ENCODE peak calls at places on chromosomes 5 and 9, in seven cellular contexts. One of them, this sample, is unnamed.
A peak's percentile ranks its signal among the peaks of the same experiment; 100 is the strongest.

GRCh38 chr5:76081811-76082783 is 1.1 kb upstream of the SV2C start:
- DNase-seq in choroid plexus epithelial cell: no peak
- DNase-seq in A549: no peak
- DNase-seq in natural killer cell treated with Interleukin-12 subunit alpha and Interleukin-12 subunit beta and Interleukin-15 and Interleukin-18, amount 100 ng/mL, for 72 hours: no peak
- DNase-seq in amygdala: no peak
- DNase-seq in HCEC 1CT: no peak
- DNase-seq in stimulated activated CD8-positive, alpha-beta memory T cell treated with anti-CD3 and anti-CD28 coated beads, Interleukin-4, amount 100 ng/mL, for 24 hours: no peak
- DNase-seq in this sample: no peak

GRCh38 chr5:15383469-15383868 is 116.5 kb upstream of the FBXL7 start:
- DNase-seq in stimulated activated CD8-positive, alpha-beta memory T cell treated with anti-CD3 and anti-CD28 coated beads, Interleukin-4, amount 100 ng/mL, for 24 hours: no peak
- DNase-seq in A549: peak; percentile 23
- DNase-seq in choroid plexus epithelial cell: peak; percentile 60
- DNase-seq in natural killer cell treated with Interleukin-12 subunit alpha and Interleukin-12 subunit beta and Interleukin-15 and Interleukin-18, amount 100 ng/mL, for 72 hours: no peak
- DNase-seq in HCEC 1CT: peak; percentile 26
- DNase-seq in amygdala: no peak
- DNase-seq in this sample: no peak

GRCh38 chr9:109109962-109110325 is 9.8 kb downstream of the TMEM245 start:
- DNase-seq in natural killer cell treated with Interleukin-12 subunit alpha and Interleukin-12 subunit beta and Interleukin-15 and Interleukin-18, amount 100 ng/mL, for 72 hours: no peak
- DNase-seq in choroid plexus epithelial cell: peak; percentile 66
- DNase-seq in amygdala: no peak
- DNase-seq in A549: no peak
- DNase-seq in HCEC 1CT: no peak
- DNase-seq in stimulated activated CD8-positive, alpha-beta memory T cell treated with anti-CD3 and anti-CD28 coated beads, Interleukin-4, amount 100 ng/mL, for 24 hours: no peak
- DNase-seq in this sample: no peak

GRCh38 chr5:43042176-43042625 is 2.1 kb upstream of the ANXA2R start:
- DNase-seq in choroid plexus epithelial cell: peak; percentile 74
- DNase-seq in amygdala: peak; percentile 73
- DNase-seq in HCEC 1CT: peak; percentile 72
- DNase-seq in natural killer cell treated with Interleukin-12 subunit alpha and Interleukin-12 subunit beta and Interleukin-15 and Interleukin-18, amount 100 ng/mL, for 72 hours: peak; percentile 92
- DNase-seq in A549: peak; percentile 82
- DNase-seq in stimulated activated CD8-positive, alpha-beta memory T cell treated with anti-CD3 and anti-CD28 coated beads, Interleukin-4, amount 100 ng/mL, for 24 hours: peak; percentile 68
- DNase-seq in this sample: peak; percentile 42

GRCh38 chr9:127361561-127361960 is 35.4 kb upstream of the SLC2A8 start:
- DNase-seq in choroid plexus epithelial cell: no peak
- DNase-seq in natural killer cell treated with Interleukin-12 subunit alpha and Interleukin-12 subunit beta and Interleukin-15 and Interleukin-18, amount 100 ng/mL, for 72 hours: no peak
- DNase-seq in stimulated activated CD8-positive, alpha-beta memory T cell treated with anti-CD3 and anti-CD28 coated beads, Interleukin-4, amount 100 ng/mL, for 24 hours: no peak
- DNase-seq in A549: no peak
- DNase-seq in HCEC 1CT: no peak
- DNase-seq in amygdala: no peak
- DNase-seq in this sample: no peak

GRCh38 chr5:96978812-96979449 is 43.1 kb downstream of the LNPEP start:
- DNase-seq in stimulated activated CD8-positive, alpha-beta memory T cell treated with anti-CD3 and anti-CD28 coated beads, Interleukin-4, amount 100 ng/mL, for 24 hours: no peak
- DNase-seq in natural killer cell treated with Interleukin-12 subunit alpha and Interleukin-12 subunit beta and Interleukin-15 and Interleukin-18, amount 100 ng/mL, for 72 hours: no peak
- DNase-seq in amygdala: no peak
- DNase-seq in choroid plexus epithelial cell: peak; percentile 75
- DNase-seq in HCEC 1CT: peak; percentile 73
- DNase-seq in A549: no peak
- DNase-seq in this sample: no peak

GRCh38 chr9:130264414-130265350 is 878 bp upstream of the HMCN2 start:
- DNase-seq in natural killer cell treated with Interleukin-12 subunit alpha and Interleukin-12 subunit beta and Interleukin-15 and Interleukin-18, amount 100 ng/mL, for 72 hours: no peak
- DNase-seq in amygdala: no peak
- DNase-seq in choroid plexus epithelial cell: no peak
- DNase-seq in A549: no peak
- DNase-seq in HCEC 1CT: no peak
- DNase-seq in stimulated activated CD8-positive, alpha-beta memory T cell treated with anti-CD3 and anti-CD28 coated beads, Interleukin-4, amount 100 ng/mL, for 24 hours: no peak
- DNase-seq in this sample: no peak

GRCh38 chr9:127308559-127309429 is 44.2 kb downstream of the GARNL3 start:
- DNase-seq in A549: peak; percentile 42
- DNase-seq in choroid plexus epithelial cell: peak; percentile 68
- DNase-seq in natural killer cell treated with Interleukin-12 subunit alpha and Interleukin-12 subunit beta and Interleukin-15 and Interleukin-18, amount 100 ng/mL, for 72 hours: no peak
- DNase-seq in stimulated activated CD8-positive, alpha-beta memory T cell treated with anti-CD3 and anti-CD28 coated beads, Interleukin-4, amount 100 ng/mL, for 24 hours: no peak
- DNase-seq in HCEC 1CT: peak; percentile 44
- DNase-seq in amygdala: no peak
- DNase-seq in this sample: no peak

GRCh38 chr5:147509710-147510651 is at the start of gene DPYSL3:
- DNase-seq in A549: peak; percentile 73
- DNase-seq in HCEC 1CT: peak; percentile 90
- DNase-seq in stimulated activated CD8-positive, alpha-beta memory T cell treated with anti-CD3 and anti-CD28 coated beads, Interleukin-4, amount 100 ng/mL, for 24 hours: no peak
- DNase-seq in choroid plexus epithelial cell: peak; percentile 65
- DNase-seq in amygdala: peak; percentile 70
- DNase-seq in natural killer cell treated with Interleukin-12 subunit alpha and Interleukin-12 subunit beta and Interleukin-15 and Interleukin-18, amount 100 ng/mL, for 72 hours: no peak
- DNase-seq in this sample: peak; percentile 14

GRCh38 chr9:14627513-14627912 is 65.7 kb downstream of the ZDHHC21 start:
- DNase-seq in A549: no peak
- DNase-seq in amygdala: peak; percentile 3
- DNase-seq in choroid plexus epithelial cell: no peak
- DNase-seq in natural killer cell treated with Interleukin-12 subunit alpha and Interleukin-12 subunit beta and Interleukin-15 and Interleukin-18, amount 100 ng/mL, for 72 hours: no peak
- DNase-seq in stimulated activated CD8-positive, alpha-beta memory T cell treated with anti-CD3 and anti-CD28 coated beads, Interleukin-4, amount 100 ng/mL, for 24 hours: no peak
- DNase-seq in HCEC 1CT: no peak
- DNase-seq in this sample: no peak

GRCh38 chr5:172383231-172383802 is 71.0 kb downstream of the SH3PXD2B start:
- DNase-seq in natural killer cell treated with Interleukin-12 subunit alpha and Interleukin-12 subunit beta and Interleukin-15 and Interleukin-18, amount 100 ng/mL, for 72 hours: no peak
- DNase-seq in A549: peak; percentile 86
- DNase-seq in stimulated activated CD8-positive, alpha-beta memory T cell treated with anti-CD3 and anti-CD28 coated beads, Interleukin-4, amount 100 ng/mL, for 24 hours: no peak
- DNase-seq in choroid plexus epithelial cell: peak; percentile 51
- DNase-seq in amygdala: no peak
- DNase-seq in HCEC 1CT: peak; percentile 10
- DNase-seq in this sample: no peak

GRCh38 chr5:42985129-42986037 is 54.7 kb downstream of the ANXA2R start:
- DNase-seq in choroid plexus epithelial cell: peak; percentile 86
- DNase-seq in stimulated activated CD8-positive, alpha-beta memory T cell treated with anti-CD3 and anti-CD28 coated beads, Interleukin-4, amount 100 ng/mL, for 24 hours: no peak
- DNase-seq in HCEC 1CT: peak; percentile 84
- DNase-seq in amygdala: no peak
- DNase-seq in natural killer cell treated with Interleukin-12 subunit alpha and Interleukin-12 subunit beta and Interleukin-15 and Interleukin-18, amount 100 ng/mL, for 72 hours: no peak
- DNase-seq in A549: no peak
- DNase-seq in this sample: no peak

GRCh38 chr9:130940023-130940549 is 1.0 kb upstream of the FIBCD1 start:
- DNase-seq in A549: no peak
- DNase-seq in natural killer cell treated with Interleukin-12 subunit alpha and Interleukin-12 subunit beta and Interleukin-15 and Interleukin-18, amount 100 ng/mL, for 72 hours: no peak
- DNase-seq in choroid plexus epithelial cell: no peak
- DNase-seq in amygdala: no peak
- DNase-seq in HCEC 1CT: no peak
- DNase-seq in stimulated activated CD8-positive, alpha-beta memory T cell treated with anti-CD3 and anti-CD28 coated beads, Interleukin-4, amount 100 ng/mL, for 24 hours: no peak
- DNase-seq in this sample: no peak

GRCh38 chr5:1855075-1855474 is 27.6 kb downstream of the IRX4 start:
- DNase-seq in choroid plexus epithelial cell: no peak
- DNase-seq in stimulated activated CD8-positive, alpha-beta memory T cell treated with anti-CD3 and anti-CD28 coated beads, Interleukin-4, amount 100 ng/mL, for 24 hours: no peak
- DNase-seq in natural killer cell treated with Interleukin-12 subunit alpha and Interleukin-12 subunit beta and Interleukin-15 and Interleukin-18, amount 100 ng/mL, for 72 hours: no peak
- DNase-seq in amygdala: no peak
- DNase-seq in A549: no peak
- DNase-seq in HCEC 1CT: no peak
- DNase-seq in this sample: no peak

GRCh38 chr5:92694067-92694466 is 887.0 kb downstream of the NR2F1-AS1 start:
- DNase-seq in stimulated activated CD8-positive, alpha-beta memory T cell treated with anti-CD3 and anti-CD28 coated beads, Interleukin-4, amount 100 ng/mL, for 24 hours: no peak
- DNase-seq in amygdala: no peak
- DNase-seq in HCEC 1CT: no peak
- DNase-seq in natural killer cell treated with Interleukin-12 subunit alpha and Interleukin-12 subunit beta and Interleukin-15 and Interleukin-18, amount 100 ng/mL, for 72 hours: no peak
- DNase-seq in choroid plexus epithelial cell: peak; percentile 33
- DNase-seq in A549: no peak
- DNase-seq in this sample: no peak

GRCh38 chr9:117325789-117326185 is 89.1 kb downstream of the ASTN2 start:
- DNase-seq in HCEC 1CT: no peak
- DNase-seq in natural killer cell treated with Interleukin-12 subunit alpha and Interleukin-12 subunit beta and Interleukin-15 and Interleukin-18, amount 100 ng/mL, for 72 hours: no peak
- DNase-seq in choroid plexus epithelial cell: no peak
- DNase-seq in stimulated activated CD8-positive, alpha-beta memory T cell treated with anti-CD3 and anti-CD28 coated beads, Interleukin-4, amount 100 ng/mL, for 24 hours: no peak
- DNase-seq in A549: no peak
- DNase-seq in amygdala: no peak
- DNase-seq in this sample: no peak

GRCh38 chr5:43063731-43064171 is 23.6 kb upstream of the ANXA2R start:
- DNase-seq in A549: peak; percentile 76
- DNase-seq in amygdala: no peak
- DNase-seq in HCEC 1CT: no peak
- DNase-seq in natural killer cell treated with Interleukin-12 subunit alpha and Interleukin-12 subunit beta and Interleukin-15 and Interleukin-18, amount 100 ng/mL, for 72 hours: no peak
- DNase-seq in choroid plexus epithelial cell: peak; percentile 38
- DNase-seq in stimulated activated CD8-positive, alpha-beta memory T cell treated with anti-CD3 and anti-CD28 coated beads, Interleukin-4, amount 100 ng/mL, for 24 hours: no peak
- DNase-seq in this sample: no peak

GRCh38 chr5:5270958-5271605 is 131.0 kb downstream of the ADAMTS16 start:
- DNase-seq in natural killer cell treated with Interleukin-12 subunit alpha and Interleukin-12 subunit beta and Interleukin-15 and Interleukin-18, amount 100 ng/mL, for 72 hours: no peak
- DNase-seq in amygdala: peak; percentile 68
- DNase-seq in A549: peak; percentile 88
- DNase-seq in stimulated activated CD8-positive, alpha-beta memory T cell treated with anti-CD3 and anti-CD28 coated beads, Interleukin-4, amount 100 ng/mL, for 24 hours: no peak
- DNase-seq in HCEC 1CT: peak; percentile 43
- DNase-seq in choroid plexus epithelial cell: peak; percentile 85
- DNase-seq in this sample: peak; percentile 6

GRCh38 chr9:116646661-116647514 is 40.2 kb upstream of the TRIM32 start:
- DNase-seq in choroid plexus epithelial cell: peak; percentile 80
- DNase-seq in amygdala: peak; percentile 11
- DNase-seq in A549: peak; percentile 53
- DNase-seq in HCEC 1CT: peak; percentile 56
- DNase-seq in stimulated activated CD8-positive, alpha-beta memory T cell treated with anti-CD3 and anti-CD28 coated beads, Interleukin-4, amount 100 ng/mL, for 24 hours: no peak
- DNase-seq in natural killer cell treated with Interleukin-12 subunit alpha and Interleukin-12 subunit beta and Interleukin-15 and Interleukin-18, amount 100 ng/mL, for 72 hours: no peak
- DNase-seq in this sample: no peak